ENCODE peak calls at places on chromosomes 5 and 9, in four cellular contexts. S is activated CD4-positive, alpha-beta T cell treated with anti-CD3 and anti-CD28 coated beads for 4 hours; C is heart right ventricle; H is amygdala. Y is an unnamed sample.

GRCh38 chr9:115837618-115838017 is 316.0 kb upstream of the PAPPA start:
- DNase-seq in S (no peak), C (no peak), H (no peak), Y (no peak)

GRCh38 chr5:94793113-94793815 is 174.8 kb downstream of the SLF1 start:
- DNase-seq in S (peak), C (no peak), H (no peak), Y (peak)

GRCh38 chr9:123597073-123597472 is 241.1 kb downstream of the CRB2 start:
- DNase-seq in S (no peak), C (no peak), H (no peak), Y (no peak)

GRCh38 chr9:126668058-126668457 is 54.3 kb downstream of the LMX1B start:
- DNase-seq in S (no peak), C (no peak), H (no peak), Y (no peak)

GRCh38 chr9:82894961-82895902 is 167.7 kb downstream of the RASEF start:
- DNase-seq in S (no peak), C (no peak), H (no peak), Y (no peak)

GRCh38 chr9:108049026-108049591 is 559.5 kb upstream of the KLF4 start:
- DNase-seq in S (no peak), C (no peak), H (no peak), Y (no peak)

GRCh38 chr5:118441034-118441433 is 547.3 kb downstream of the DTWD2 start:
- DNase-seq in S (no peak), C (no peak), H (no peak), Y (no peak)

GRCh38 chr9:123561055-123561454 is 205.1 kb downstream of the CRB2 start:
- DNase-seq in S (no peak), C (no peak), H (no peak), Y (no peak)

GRCh38 chr5:170861855-170862766 is at the start of gene RANBP17:
- DNase-seq in S (no peak), C (peak), H (peak), Y (no peak)

GRCh38 chr9:109815366-109815947 is 35.5 kb downstream of the PALM2AKAP2 start:
- DNase-seq in S (no peak), C (no peak), H (no peak), Y (no peak)

GRCh38 chr9:21555911-21556310 is 73.8 kb upstream of the IFNE start:
- DNase-seq in S (no peak), C (no peak), H (no peak), Y (no peak)

GRCh38 chr5:177508837-177509236 is 789 bp downstream of the DOK3 start:
- DNase-seq in S (no peak), C (no peak), H (no peak), Y (no peak)

GRCh38 chr9:84141762-84142370 is 161.3 kb downstream of the RMI1 start:
- DNase-seq in S (no peak), C (no peak), H (no peak), Y (no peak)

GRCh38 chr9:96109718-96110351 is 192.1 kb downstream of the HSD17B3 start:
- DNase-seq in S (no peak), C (no peak), H (no peak), Y (no peak)

GRCh38 chr9:14314929-14315753 is 1.2 kb upstream of the NFIB start:
- DNase-seq in S (no peak), C (peak), H (peak), Y (no peak)

GRCh38 chr9:131649646-131650045 is 90.2 kb downstream of the RAPGEF1 start:
- DNase-seq in S (no peak), C (no peak), H (no peak), Y (no peak)

GRCh38 chr5:149688406-149688805 is 41.7 kb upstream of the PPARGC1B start:
- DNase-seq in S (no peak), C (no peak), H (no peak), Y (no peak)

GRCh38 chr5:136730426-136730825 is 365.1 kb upstream of the TRPC7 start:
- DNase-seq in S (no peak), C (no peak), H (no peak), Y (no peak)

GRCh38 chr9:127583605-127584053 is 28.4 kb upstream of the STXBP1 start:
- DNase-seq in S (no peak), C (no peak), H (no peak), Y (no peak)

GRCh38 chr5:124538931-124539330 is 207.5 kb downstream of the ZNF608 start:
- DNase-seq in S (no peak), C (no peak), H (no peak), Y (no peak)

GRCh38 chr9:95193067-95193466 is 124.4 kb downstream of the FANCC start:
- DNase-seq in S (no peak), C (no peak), H (no peak), Y (no peak)

GRCh38 chr9:25225938-25226760 is 452.1 kb downstream of the TUSC1 start:
- DNase-seq in S (no peak), C (no peak), H (no peak), Y (no peak)

GRCh38 chr9:124660341-124660801 is 110.7 kb downstream of the NR6A1 start:
- DNase-seq in S (no peak), C (no peak), H (peak), Y (no peak)

GRCh38 chr5:137254695-137255094 is 244.4 kb downstream of the SPOCK1 start:
- DNase-seq in S (no peak), C (no peak), H (no peak), Y (no peak)

Y was measured in activated T-cell treated with anti-CD3 and anti-CD28 coated beads for 4 hours.